ENCODE peak calls at places on chromosomes 5 and 9, in nine cellular contexts. R, U, K, Y, B, W, I, Q and N are unnamed samples.

GRCh38 chr9:87276327-87276841 is 221.3 kb upstream of the DAPK1 start:
- DNase-seq in R (no peak), U (no peak), K (no peak), Y (no peak), B (no peak), W (no peak), I (no peak), Q (no peak), N (no peak)

GRCh38 chr5:103434057-103434456 is 128.5 kb downstream of the NUDT12 start:
- DNase-seq in R (no peak), U (no peak), K (no peak), Y (no peak), B (no peak), W (no peak), I (peak; percentile 84), Q (no peak), N (no peak)

GRCh38 chr5:96565843-96566242 is 96.3 kb upstream of the CAST start:
- DNase-seq in R (no peak), U (no peak), K (no peak), Y (no peak), B (no peak), W (no peak), I (peak; percentile 51), Q (no peak), N (no peak)

GRCh38 chr5:68922172-68922987 is 171.4 kb upstream of the SLC30A5 start:
- DNase-seq in R (no peak), U (no peak), K (no peak), Y (no peak), B (no peak), W (no peak), I (peak; percentile 83), Q (no peak), N (no peak)

GRCh38 chr5:112685929-112686328 is 51.8 kb upstream of the APC start:
- DNase-seq in R (no peak), U (no peak), K (no peak), Y (no peak), B (no peak), W (no peak), I (no peak), Q (no peak), N (no peak)

GRCh38 chr5:72388652-72389051 is 68.5 kb downstream of the PTCD2 start:
- DNase-seq in R (no peak), U (no peak), K (no peak), Y (no peak), B (peak; percentile 49), W (no peak), I (no peak), Q (no peak), N (no peak)

GRCh38 chr5:161397448-161397847 is 149.1 kb downstream of the GABRB2 start:
- DNase-seq in R (no peak), U (no peak), K (no peak), Y (no peak), B (no peak), W (no peak), I (no peak), Q (no peak), N (no peak)

GRCh38 chr5:64784451-64785025 is 15.8 kb downstream of the CWC27 start:
- DNase-seq in R (peak; percentile 71), U (peak; percentile 76), K (peak; percentile 78), Y (peak; percentile 77), B (peak; percentile 26), W (peak; percentile 78), I (peak; percentile 88), Q (peak; percentile 62), N (no peak)

GRCh38 chr5:137580030-137580429 is 80.9 kb upstream of the SPOCK1 start:
- DNase-seq in R (no peak), U (no peak), K (no peak), Y (no peak), B (no peak), W (no peak), I (peak; percentile 44), Q (no peak), N (no peak)

GRCh38 chr9:15144567-15145174 is 162.3 kb downstream of the TTC39B start:
- DNase-seq in R (no peak), U (no peak), K (no peak), Y (no peak), B (no peak), W (no peak), I (no peak), Q (peak; percentile 8), N (no peak)

GRCh38 chr9:127392976-127393375 is 4.0 kb upstream of the SLC2A8 start:
- DNase-seq in R (no peak), U (no peak), K (peak; percentile 54), Y (no peak), B (no peak), W (no peak), I (no peak), Q (no peak), N (no peak)

GRCh38 chr9:127392166-127392565 is 4.8 kb upstream of the SLC2A8 start:
- DNase-seq in R (no peak), U (no peak), K (no peak), Y (no peak), B (no peak), W (no peak), I (no peak), Q (no peak), N (no peak)

GRCh38 chr9:127395491-127396252 is 1.3 kb upstream of the SLC2A8 start:
- DNase-seq in R (peak; percentile 86), U (no peak), K (no peak), Y (no peak), B (no peak), W (no peak), I (no peak), Q (no peak), N (no peak)

GRCh38 chr9:127396253-127396807 is 639 bp upstream of the SLC2A8 start:
- DNase-seq in R (no peak), U (no peak), K (peak; percentile 65), Y (no peak), B (no peak), W (no peak), I (no peak), Q (no peak), N (no peak)

DNA sequence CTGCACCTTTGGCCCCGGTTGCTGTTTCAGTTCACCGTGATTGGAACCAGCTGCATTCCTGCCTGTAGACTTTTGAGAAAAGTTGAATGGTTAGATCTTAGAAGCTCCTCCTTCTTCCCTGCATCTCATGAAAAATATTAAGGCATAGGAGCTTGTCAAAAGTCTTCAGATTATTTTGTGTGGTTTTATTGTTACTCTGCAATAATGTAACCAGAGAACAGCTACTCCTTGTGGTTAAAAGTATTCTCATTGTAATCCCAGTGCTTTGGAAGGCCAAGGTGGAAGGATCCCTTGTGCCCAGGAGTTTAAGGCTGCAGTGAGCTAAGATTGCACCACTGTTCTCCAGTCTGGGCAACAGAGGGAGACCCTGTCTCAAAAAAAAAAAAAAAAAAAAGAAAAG is 3.3 kb upstream of the SLC2A8 start:
- DNase-seq in R (no peak), U (no peak), K (peak; percentile 28), Y (no peak), B (no peak), W (no peak), I (no peak), Q (no peak), N (no peak)
- TF ChIP-seq CTCF in R (no peak), U (no peak), K (no peak), Y (no peak), B (no peak), W (no peak), I (peak; percentile 15), Q (no peak), N (no peak)

DNA sequence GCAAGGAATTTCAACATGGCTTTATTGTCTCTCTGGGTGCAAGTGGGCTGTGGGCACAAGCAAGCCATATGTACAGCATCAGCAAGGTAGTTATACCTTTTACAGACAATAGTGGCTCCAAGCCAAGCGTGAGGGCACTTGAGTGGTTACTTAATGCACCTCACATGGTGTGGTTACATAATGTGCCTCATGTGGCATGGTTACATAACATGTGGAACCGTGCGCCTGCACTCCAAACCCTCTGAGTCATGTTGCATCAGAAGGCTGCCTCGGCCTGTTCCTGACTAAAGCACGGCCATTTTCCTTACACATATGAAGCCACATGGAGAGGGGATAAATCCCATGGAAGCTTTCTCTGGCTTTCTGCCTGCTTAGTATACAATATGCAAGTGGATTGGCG is 150.9 kb downstream of the OSTF1 start:
- DNase-seq in R (peak; percentile 42), U (no peak), K (no peak), Y (no peak), B (no peak), W (peak; percentile 55), I (peak; percentile 35), Q (no peak), N (no peak)
- TF ChIP-seq POLR2AphosphoS5 in R (no peak), U (no peak), K (no peak), Y (no peak), B (no peak), W (peak; percentile 22), I (no peak), Q (no peak), N (no peak)

GRCh38 chr5:80036621-80037020 is 1.5 kb downstream of the THBS4 start:
- DNase-seq in R (no peak), U (no peak), K (no peak), Y (no peak), B (no peak), W (no peak), I (no peak), Q (no peak), N (no peak)

GRCh38 chr5:80034559-80034958 is 589 bp upstream of the THBS4 start:
- DNase-seq in R (no peak), U (no peak), K (no peak), Y (no peak), B (no peak), W (no peak), I (no peak), Q (no peak), N (no peak)

GRCh38 chr5:80037366-80037765 is 2.2 kb downstream of the THBS4 start:
- DNase-seq in R (no peak), U (no peak), K (no peak), Y (no peak), B (no peak), W (no peak), I (no peak), Q (no peak), N (no peak)

GRCh38 chr5:80034962-80035821 is at the start of gene THBS4:
- DNase-seq in R (no peak), U (no peak), K (no peak), Y (no peak), B (no peak), W (no peak), I (peak; percentile 71), Q (no peak), N (no peak)

GRCh38 chr5:80035839-80036238 is 691 bp downstream of the THBS4 start:
- DNase-seq in R (no peak), U (no peak), K (no peak), Y (no peak), B (no peak), W (no peak), I (peak; percentile 57), Q (no peak), N (no peak)
- H3K4me3 ChIP-seq in R (no peak overlapping the region), U (no peak overlapping the region), K (peak overlapping the region; percentile 16), Y (peak overlapping the region; percentile 29), B (peak overlapping the region; percentile 21), W (no peak overlapping the region), I (peak overlapping the region; percentile 67), Q (no peak overlapping the region), N (no peak overlapping the region)

DNA sequence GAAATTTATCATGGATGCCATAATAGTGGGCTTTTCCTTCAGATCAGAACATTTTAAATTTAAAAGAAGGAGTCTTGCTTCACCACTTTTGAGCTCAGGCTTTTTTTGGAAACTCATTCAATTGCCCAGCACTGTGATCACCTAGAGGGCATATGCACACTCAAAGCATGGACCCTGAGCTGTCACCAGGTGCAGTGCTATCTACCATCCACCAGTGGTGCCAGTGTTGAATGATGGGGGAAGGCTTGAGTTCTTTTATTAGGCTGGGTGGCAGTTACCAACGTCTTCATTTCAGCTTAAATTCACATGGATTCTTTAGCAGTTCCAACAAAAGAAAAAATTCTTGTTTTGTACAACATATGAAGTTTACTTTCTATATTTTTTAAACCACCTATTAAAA is 164.1 kb downstream of the CFAP90 start:
- DNase-seq in R (no peak), U (no peak), K (no peak), Y (no peak), B (no peak), W (no peak), I (peak; percentile 54), Q (no peak), N (no peak)
- TF ChIP-seq CTCF in R (no peak), U (no peak), K (no peak), Y (no peak), B (no peak), W (no peak), I (peak; percentile 16), Q (no peak), N (no peak)